ENCODE peak calls at places on chromosomes 5 and 9, in five cellular contexts. I is endothelial cell, W is RPMI7951, U is cardiac muscle cell, V is RKO. A is an unnamed sample.
A peak's percentile ranks its signal among the peaks of the same experiment; 100 is the strongest.

GRCh38 chr5:125798311-125798710 is 624.9 kb upstream of the GRAMD2B start:
- DNase-seq in I (peak; percentile 5), W (peak; percentile 36), U (peak; percentile 71), V (peak; percentile 34), A (peak; percentile 15)

GRCh38 chr9:74821636-74822035 is 66.1 kb downstream of the TRPM6 start:
- DNase-seq in I (no peak), W (no peak), U (no peak), V (no peak), A (peak; percentile 23)

GRCh38 chr9:86242012-86242411 is 17.4 kb downstream of the C9orf153 start:
- DNase-seq in I (no peak), W (no peak), U (no peak), V (no peak), A (no peak)

GRCh38 chr5:35876922-35877321 is 20.2 kb downstream of the IL7R start:
- DNase-seq in I (no peak), W (peak; percentile 86), U (no peak), V (peak; percentile 5), A (peak; percentile 28)

GRCh38 chr9:94881023-94881422 is 154.5 kb downstream of the AOPEP start:
- DNase-seq in I (no peak), W (no peak), U (no peak), V (no peak), A (no peak)

GRCh38 chr9:104293877-104294276 is 199.8 kb downstream of the SMC2 start:
- DNase-seq in I (no peak), W (no peak), U (no peak), V (no peak), A (no peak)

GRCh38 chr9:81053298-81054025 is 635.9 kb downstream of the TLE1 start:
- DNase-seq in I (no peak), W (no peak), U (no peak), V (no peak), A (no peak)

GRCh38 chr9:106648799-106649198 is 214.2 kb upstream of the ZNF462 start:
- DNase-seq in I (no peak), W (peak; percentile 37), U (no peak), V (peak; percentile 37), A (peak; percentile 17)

GRCh38 chr9:131707677-131708612 is 31.9 kb downstream of the RAPGEF1 start:
- DNase-seq in I (no peak), W (peak; percentile 63), U (peak; percentile 41), V (peak; percentile 91), A (peak; percentile 79)

GRCh38 chr9:73167614-73168013 is 15.9 kb downstream of the ANXA1 start:
- DNase-seq in I (no peak), W (no peak), U (no peak), V (no peak), A (no peak)